ENCODE peak calls at places on chromosomes 11 and 22, in eight cellular contexts. One of them, this sample, is unnamed. For H3K36me3, the result is how much of the 10 kb centered on the place peaks cover.

GRCh38 chr11:100830295-100830694 is 143.2 kb downstream of the ARHGAP42 start:
- DNase-seq in fibroblast of lung: no peak
- DNase-seq in psoas muscle: peak
- DNase-seq in right lobe of liver: no peak
- DNase-seq in Peyer's patch: no peak
- DNase-seq in testis: no peak
- DNase-seq in GM23338: no peak
- DNase-seq in heart right ventricle: peak
- DNase-seq in this sample: no peak

GRCh38 chr11:90661233-90661632 is 438.4 kb upstream of the CHORDC1 start:
- DNase-seq in fibroblast of lung: no peak
- DNase-seq in psoas muscle: no peak
- DNase-seq in right lobe of liver: no peak
- DNase-seq in Peyer's patch: no peak
- DNase-seq in testis: no peak
- DNase-seq in GM23338: no peak
- DNase-seq in heart right ventricle: no peak
- DNase-seq in this sample: no peak

GRCh38 chr11:115613986-115614625 is 109.9 kb upstream of the CADM1 start:
- DNase-seq in fibroblast of lung: peak
- DNase-seq in psoas muscle: peak
- DNase-seq in right lobe of liver: no peak
- DNase-seq in Peyer's patch: no peak
- DNase-seq in testis: no peak
- DNase-seq in GM23338: no peak
- DNase-seq in heart right ventricle: no peak
- DNase-seq in this sample: no peak

GRCh38 chr11:105588001-105588400 is 21.9 kb upstream of the GRIA4 start:
- DNase-seq in fibroblast of lung: peak
- DNase-seq in psoas muscle: no peak
- DNase-seq in right lobe of liver: no peak
- DNase-seq in Peyer's patch: no peak
- DNase-seq in testis: no peak
- DNase-seq in GM23338: no peak
- DNase-seq in heart right ventricle: no peak
- DNase-seq in this sample: no peak

GRCh38 chr11:117979481-117980211 is 6.5 kb upstream of the IL10RA start:
- DNase-seq in fibroblast of lung: no peak
- DNase-seq in psoas muscle: no peak
- DNase-seq in right lobe of liver: no peak
- DNase-seq in Peyer's patch: peak
- DNase-seq in testis: no peak
- DNase-seq in GM23338: no peak
- DNase-seq in heart right ventricle: no peak
- DNase-seq in this sample: peak

GRCh38 chr11:105181521-105181920 is 42.0 kb upstream of the CARD18 start:
- DNase-seq in fibroblast of lung: peak
- DNase-seq in psoas muscle: no peak
- DNase-seq in right lobe of liver: no peak
- DNase-seq in Peyer's patch: no peak
- DNase-seq in testis: no peak
- DNase-seq in GM23338: no peak
- DNase-seq in heart right ventricle: no peak
- DNase-seq in this sample: no peak

GRCh38 chr11:44110231-44110679 is 14.8 kb downstream of the EXT2 start:
- DNase-seq in fibroblast of lung: peak
- DNase-seq in psoas muscle: peak
- DNase-seq in right lobe of liver: peak
- DNase-seq in Peyer's patch: peak
- DNase-seq in testis: peak
- DNase-seq in GM23338: peak
- DNase-seq in heart right ventricle: peak
- DNase-seq in this sample: no peak

GRCh38 chr11:16818284-16818683 is 79.8 kb downstream of the C11orf58 start:
- DNase-seq in fibroblast of lung: peak
- DNase-seq in psoas muscle: no peak
- DNase-seq in right lobe of liver: no peak
- DNase-seq in Peyer's patch: no peak
- DNase-seq in testis: no peak
- DNase-seq in GM23338: no peak
- DNase-seq in heart right ventricle: no peak
- DNase-seq in this sample: no peak

GRCh38 chr22:37015587-37015878 is 3.7 kb downstream of the TST start:
- DNase-seq in fibroblast of lung: no peak
- DNase-seq in psoas muscle: no peak
- DNase-seq in right lobe of liver: no peak
- DNase-seq in Peyer's patch: no peak
- DNase-seq in testis: no peak
- DNase-seq in GM23338: no peak
- DNase-seq in heart right ventricle: no peak
- DNase-seq in this sample: no peak

GRCh38 chr22:39236321-39237275 is 8.2 kb downstream of the PDGFB start:
- DNase-seq in fibroblast of lung: no peak
- DNase-seq in psoas muscle: peak
- DNase-seq in right lobe of liver: no peak
- DNase-seq in Peyer's patch: peak
- DNase-seq in testis: no peak
- DNase-seq in GM23338: no peak
- DNase-seq in heart right ventricle: peak
- DNase-seq in this sample: peak

GRCh38 chr11:15695096-15695721 is 580.5 kb downstream of the INSC start:
- DNase-seq in fibroblast of lung: no peak
- DNase-seq in psoas muscle: no peak
- DNase-seq in right lobe of liver: no peak
- DNase-seq in Peyer's patch: no peak
- DNase-seq in testis: no peak
- DNase-seq in GM23338: no peak
- DNase-seq in heart right ventricle: no peak
- DNase-seq in this sample: no peak

GRCh38 chr11:62621567-62622470 is at the start of gene B3GAT3:
- DNase-seq in fibroblast of lung: peak
- DNase-seq in psoas muscle: peak
- DNase-seq in right lobe of liver: peak
- DNase-seq in Peyer's patch: peak
- DNase-seq in testis: peak
- DNase-seq in GM23338: peak
- DNase-seq in heart right ventricle: peak
- DNase-seq in this sample: peak

GRCh38 chr22:44753189-44754042 is 1.0 kb downstream of the ARHGAP8 start:
- DNase-seq in fibroblast of lung: peak
- DNase-seq in psoas muscle: no peak
- DNase-seq in right lobe of liver: no peak
- DNase-seq in Peyer's patch: no peak
- DNase-seq in testis: peak
- DNase-seq in GM23338: peak
- DNase-seq in heart right ventricle: no peak
- DNase-seq in this sample: no peak

GRCh38 chr22:38777087-38777671 is 16.8 kb downstream of the DNAL4 start:
- DNase-seq in fibroblast of lung: no peak
- DNase-seq in psoas muscle: no peak
- DNase-seq in right lobe of liver: no peak
- DNase-seq in Peyer's patch: no peak
- DNase-seq in testis: no peak
- DNase-seq in GM23338: no peak
- DNase-seq in heart right ventricle: no peak
- DNase-seq in this sample: no peak

GRCh38 chr11:107770546-107770945 is 58.7 kb upstream of the SLN start:
- DNase-seq in fibroblast of lung: peak
- DNase-seq in psoas muscle: no peak
- DNase-seq in right lobe of liver: no peak
- DNase-seq in Peyer's patch: no peak
- DNase-seq in testis: no peak
- DNase-seq in GM23338: no peak
- DNase-seq in heart right ventricle: no peak
- DNase-seq in this sample: no peak

GRCh38 chr22:49565516-49565855 is 262.2 kb downstream of the BRD1 start:
- DNase-seq in fibroblast of lung: no peak
- DNase-seq in psoas muscle: no peak
- DNase-seq in right lobe of liver: no peak
- DNase-seq in Peyer's patch: no peak
- DNase-seq in testis: no peak
- DNase-seq in GM23338: no peak
- DNase-seq in heart right ventricle: no peak
- DNase-seq in this sample: no peak

GRCh38 chr11:1557904-1558831 is 13.9 kb downstream of the DUSP8 start:
- DNase-seq in fibroblast of lung: peak
- DNase-seq in psoas muscle: peak
- DNase-seq in right lobe of liver: peak
- DNase-seq in Peyer's patch: no peak
- DNase-seq in testis: peak
- DNase-seq in GM23338: no peak
- DNase-seq in heart right ventricle: peak
- DNase-seq in this sample: no peak

GRCh38 chr11:117457835-117458234 is 130.2 kb downstream of the CEP164 start:
- DNase-seq in fibroblast of lung: no peak
- DNase-seq in psoas muscle: no peak
- DNase-seq in right lobe of liver: no peak
- DNase-seq in Peyer's patch: no peak
- DNase-seq in testis: no peak
- DNase-seq in GM23338: no peak
- DNase-seq in heart right ventricle: no peak
- DNase-seq in this sample: no peak

GRCh38 chr22:29134448-29134847 is 61.6 kb downstream of the KREMEN1 start:
- DNase-seq in fibroblast of lung: no peak
- DNase-seq in psoas muscle: no peak
- DNase-seq in right lobe of liver: no peak
- DNase-seq in Peyer's patch: no peak
- DNase-seq in testis: no peak
- DNase-seq in GM23338: no peak
- DNase-seq in heart right ventricle: no peak
- DNase-seq in this sample: no peak
- TF ChIP-seq CTCF in fibroblast of lung: no peak
- TF ChIP-seq CTCF in psoas muscle: no peak
- TF ChIP-seq CTCF in right lobe of liver: no peak
- TF ChIP-seq CTCF in Peyer's patch: no peak
- TF ChIP-seq CTCF in testis: no peak
- TF ChIP-seq CTCF in GM23338: no peak
- TF ChIP-seq CTCF in heart right ventricle: no peak
- TF ChIP-seq CTCF in this sample: no peak

GRCh38 chr11:47552086-47552580 is 799 bp downstream of the CELF1 start:
- DNase-seq in fibroblast of lung: peak
- DNase-seq in psoas muscle: peak
- DNase-seq in right lobe of liver: peak
- DNase-seq in Peyer's patch: peak
- DNase-seq in testis: no peak
- DNase-seq in GM23338: peak
- DNase-seq in heart right ventricle: no peak
- DNase-seq in this sample: no peak
- H3K27ac ChIP-seq in fibroblast of lung: peak
- H3K27ac ChIP-seq in psoas muscle: peak
- H3K27ac ChIP-seq in right lobe of liver: peak
- H3K27ac ChIP-seq in Peyer's patch: peak
- H3K27ac ChIP-seq in testis: peak
- H3K27ac ChIP-seq in GM23338: peak
- H3K27ac ChIP-seq in heart right ventricle: peak
- H3K27ac ChIP-seq in this sample: peak

GRCh38 chr11:114124601-114125144 is 65.2 kb downstream of the ZBTB16 start:
- DNase-seq in fibroblast of lung: no peak
- DNase-seq in psoas muscle: peak
- DNase-seq in right lobe of liver: no peak
- DNase-seq in Peyer's patch: no peak
- DNase-seq in testis: no peak
- DNase-seq in GM23338: no peak
- DNase-seq in heart right ventricle: no peak
- DNase-seq in this sample: no peak

GRCh38 chr11:114125531-114125930 is 66.0 kb downstream of the ZBTB16 start:
- DNase-seq in fibroblast of lung: no peak
- DNase-seq in psoas muscle: no peak
- DNase-seq in right lobe of liver: no peak
- DNase-seq in Peyer's patch: no peak
- DNase-seq in testis: no peak
- DNase-seq in GM23338: no peak
- DNase-seq in heart right ventricle: no peak
- DNase-seq in this sample: no peak

GRCh38 chr11:114122668-114123067 is 63.2 kb downstream of the ZBTB16 start:
- DNase-seq in fibroblast of lung: no peak
- DNase-seq in psoas muscle: no peak
- DNase-seq in right lobe of liver: no peak
- DNase-seq in Peyer's patch: no peak
- DNase-seq in testis: no peak
- DNase-seq in GM23338: no peak
- DNase-seq in heart right ventricle: no peak
- DNase-seq in this sample: no peak

GRCh38 chr11:114121744-114122504 is 62.4 kb downstream of the ZBTB16 start:
- DNase-seq in fibroblast of lung: no peak
- DNase-seq in psoas muscle: no peak
- DNase-seq in right lobe of liver: no peak
- DNase-seq in Peyer's patch: no peak
- DNase-seq in testis: no peak
- DNase-seq in GM23338: no peak
- DNase-seq in heart right ventricle: no peak
- DNase-seq in this sample: no peak

DNA sequence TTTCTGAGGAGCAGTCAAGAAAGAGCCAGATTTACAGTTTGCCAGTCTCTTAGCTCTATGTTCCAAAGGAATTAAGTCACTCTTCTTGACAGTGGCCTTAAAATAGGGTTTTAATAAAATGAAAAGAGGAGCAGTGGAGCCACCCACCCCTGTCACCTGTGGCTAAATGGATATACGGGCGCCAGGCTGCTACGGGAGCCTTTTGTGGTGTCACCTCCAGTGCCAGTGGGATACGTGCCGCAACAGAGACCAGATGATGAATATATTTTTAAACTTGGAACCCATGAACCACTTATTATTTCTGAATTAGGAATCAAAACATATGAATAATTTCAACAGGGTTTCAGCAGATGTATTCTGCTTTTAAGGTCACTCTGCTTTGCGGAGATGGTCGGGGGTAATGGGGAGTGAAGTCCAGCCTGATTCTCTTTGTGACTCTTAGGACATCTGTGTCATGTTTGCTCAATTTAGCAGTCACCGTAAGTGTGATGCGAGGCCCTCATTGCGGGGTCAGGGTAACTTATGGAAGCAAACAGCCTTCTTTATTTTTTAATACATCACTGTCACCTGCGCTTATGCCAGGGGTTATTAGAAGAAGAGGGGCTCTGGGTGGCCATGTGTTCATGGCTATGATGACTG is 64.3 kb downstream of the ZBTB16 start:
- DNase-seq in fibroblast of lung: no peak
- DNase-seq in psoas muscle: no peak
- DNase-seq in right lobe of liver: no peak
- DNase-seq in Peyer's patch: no peak
- DNase-seq in testis: no peak
- DNase-seq in GM23338: no peak
- DNase-seq in heart right ventricle: no peak
- DNase-seq in this sample: no peak
- H3K36me3 ChIP-seq in fibroblast of lung: under half
- H3K36me3 ChIP-seq in psoas muscle: under half
- H3K36me3 ChIP-seq in right lobe of liver: under half
- H3K36me3 ChIP-seq in Peyer's patch: under half
- H3K36me3 ChIP-seq in testis: under half
- H3K36me3 ChIP-seq in GM23338: under half
- H3K36me3 ChIP-seq in heart right ventricle: under half
- H3K36me3 ChIP-seq in this sample: under half

DNA sequence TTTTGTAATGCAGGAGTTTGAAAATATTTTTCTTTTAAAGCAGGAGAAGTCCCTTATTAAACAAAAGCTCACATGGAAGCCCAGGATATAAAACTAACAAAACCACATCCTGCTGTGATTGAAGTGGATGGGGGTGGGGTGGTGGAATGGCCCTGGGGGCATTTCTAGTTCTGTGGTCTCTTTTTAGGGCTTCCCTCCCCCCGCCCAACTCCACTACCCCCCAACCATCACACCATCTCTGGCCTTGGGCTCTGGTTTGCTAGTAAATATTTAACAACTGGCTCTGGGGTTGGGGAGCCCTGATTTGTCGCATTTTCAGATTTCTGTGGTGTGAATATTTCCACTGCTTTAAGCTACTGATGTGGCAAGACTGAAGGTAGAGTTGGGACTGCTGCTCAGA is 279.6 kb upstream of the PLET1 start:
- DNase-seq in fibroblast of lung: no peak
- DNase-seq in psoas muscle: no peak
- DNase-seq in right lobe of liver: no peak
- DNase-seq in Peyer's patch: no peak
- DNase-seq in testis: no peak
- DNase-seq in GM23338: no peak
- DNase-seq in heart right ventricle: no peak
- DNase-seq in this sample: no peak
- TF ChIP-seq CTCF in fibroblast of lung: no peak
- TF ChIP-seq CTCF in psoas muscle: no peak
- TF ChIP-seq CTCF in right lobe of liver: no peak
- TF ChIP-seq CTCF in Peyer's patch: no peak
- TF ChIP-seq CTCF in testis: no peak
- TF ChIP-seq CTCF in GM23338: no peak
- TF ChIP-seq CTCF in heart right ventricle: no peak
- TF ChIP-seq CTCF in this sample: no peak